ENCODE peak calls at places on chromosomes 13 and 19, in eight cellular contexts. E, L, O, A, P, H, M and Q are unnamed samples.

GRCh38 chr19:43651758-43652545 is 12.3 kb upstream of the CADM4 start:
- DNase-seq in A (peak; percentile 71), L (peak; percentile 46), O (peak; percentile 72), P (peak; percentile 58), H (peak; percentile 79), M (peak; percentile 71), E (peak; percentile 1), Q (peak; percentile 79)

GRCh38 chr13:103523853-103524252 is 457.6 kb upstream of the SLC10A2 start:
- DNase-seq in P (no peak), A (no peak), H (no peak), E (no peak), M (no peak), O (no peak), L (no peak), Q (no peak)

GRCh38 chr13:93477238-93477637 is 250.6 kb downstream of the GPC6 start:
- DNase-seq in E (peak; percentile 33), M (no peak), L (no peak), A (no peak), H (no peak), P (peak; percentile 40), O (no peak), Q (no peak)

GRCh38 chr19:55172741-55173140 is 6.3 kb upstream of the DNAAF3 start:
- DNase-seq in L (no peak), P (peak; percentile 57), H (no peak), E (no peak), M (no peak), A (no peak), O (peak; percentile 70), Q (no peak)

GRCh38 chr19:1236566-1236965 is 1.2 kb downstream of the CBARP start:
- DNase-seq in P (no peak), H (no peak), L (no peak), M (no peak), E (no peak), A (no peak), O (no peak), Q (no peak)

GRCh38 chr13:99968521-99969367 is 2.8 kb downstream of the ZIC5 start:
- DNase-seq in O (no peak), L (no peak), P (no peak), E (no peak), M (no peak), A (peak; percentile 58), H (no peak), Q (no peak)

GRCh38 chr13:63299995-63300394 is 1884.3 kb upstream of the PCDH20 start:
- DNase-seq in E (no peak), O (no peak), M (no peak), A (no peak), L (no peak), H (no peak), P (no peak), Q (no peak)

GRCh38 chr13:55572408-55572807 is 1568.3 kb upstream of the PRR20A start:
- DNase-seq in E (no peak), A (no peak), H (no peak), L (no peak), O (no peak), M (no peak), P (no peak), Q (no peak)

GRCh38 chr19:44626067-44626624 is 12.8 kb downstream of the IGSF23 start:
- DNase-seq in O (peak; percentile 94), A (no peak), L (no peak), P (peak; percentile 98), M (peak; percentile 64), E (peak; percentile 95), H (no peak), Q (no peak)

GRCh38 chr13:113129921-113130750 is 7.5 kb downstream of the F10 start:
- DNase-seq in E (no peak), H (no peak), A (no peak), O (no peak), M (peak; percentile 46), P (no peak), L (peak; percentile 7), Q (no peak)

GRCh38 chr13:106083620-106084350 is 451.7 kb downstream of the EFNB2 start:
- DNase-seq in E (no peak), H (no peak), A (peak; percentile 31), M (no peak), L (no peak), P (peak; percentile 40), O (peak; percentile 79), Q (peak; percentile 34)

GRCh38 chr13:106522898-106523525 is 12.4 kb downstream of the EFNB2 start:
- DNase-seq in H (no peak), O (peak; percentile 36), L (no peak), P (no peak), M (no peak), A (no peak), E (no peak), Q (no peak)

GRCh38 chr13:50936681-50937080 is 27.1 kb downstream of the RNASEH2B start:
- DNase-seq in M (no peak), A (no peak), H (no peak), P (peak; percentile 42), E (no peak), L (no peak), O (no peak), Q (no peak)

GRCh38 chr13:44523176-44524017 is 52.7 kb downstream of the TSC22D1 start:
- DNase-seq in E (peak; percentile 26), L (no peak), O (peak; percentile 91), P (peak; percentile 60), A (no peak), M (no peak), H (no peak), Q (peak; percentile 16)

GRCh38 chr13:80029170-80029569 is 311.8 kb downstream of the SPRY2 start:
- DNase-seq in M (no peak), A (no peak), L (no peak), O (no peak), E (no peak), H (no peak), P (no peak), Q (no peak)

GRCh38 chr13:113410472-113411201 is 42.7 kb downstream of the ADPRHL1 start:
- DNase-seq in P (peak; percentile 78), O (peak; percentile 13), A (no peak), E (no peak), H (no peak), L (no peak), M (no peak), Q (no peak)

GRCh38 chr13:68927387-68928026 is 1180.1 kb upstream of the ATXN8OS start:
- DNase-seq in O (peak; percentile 60), E (no peak), L (no peak), P (no peak), A (peak; percentile 44), H (no peak), M (no peak), Q (peak; percentile 5)

GRCh38 chr19:35037716-35038622 is 3.6 kb upstream of the HPN start:
- DNase-seq in L (no peak), M (no peak), E (no peak), O (no peak), P (peak; percentile 56), A (no peak), H (no peak), Q (peak; percentile 66)

GRCh38 chr13:97967948-97968347 is 14.5 kb downstream of the IPO5 start:
- DNase-seq in O (no peak), L (no peak), M (no peak), P (no peak), E (no peak), H (no peak), A (no peak), Q (no peak)

GRCh38 chr19:42270346-42271044 is 1.4 kb downstream of the CIC start:
- DNase-seq in L (no peak), A (no peak), H (peak; percentile 37), M (no peak), P (peak; percentile 91), E (no peak), O (peak; percentile 95), Q (peak; percentile 84)

GRCh38 chr13:35822666-35823065 is 308.5 kb downstream of the DCLK1 start:
- DNase-seq in M (no peak), P (no peak), O (no peak), H (no peak), L (no peak), E (no peak), A (no peak), Q (no peak)

GRCh38 chr13:35824825-35825224 is 306.4 kb downstream of the DCLK1 start:
- DNase-seq in L (no peak), O (no peak), M (no peak), A (no peak), H (no peak), E (no peak), P (no peak), Q (no peak)

GRCh38 chr13:35824395-35824794 is 306.8 kb downstream of the DCLK1 start:
- DNase-seq in P (no peak), M (no peak), L (no peak), E (no peak), H (no peak), A (no peak), O (no peak), Q (no peak)

GRCh38 chr13:35830850-35831450 is 300.2 kb downstream of the DCLK1 start:
- DNase-seq in M (no peak), A (no peak), H (no peak), O (no peak), P (no peak), L (no peak), E (no peak), Q (no peak)

GRCh38 chr13:35826626-35827254 is 304.4 kb downstream of the DCLK1 start:
- DNase-seq in A (no peak), O (no peak), L (no peak), E (no peak), M (no peak), H (peak; percentile 8), P (no peak), Q (peak; percentile 3)
- TF ChIP-seq CTCF in A (no peak), O (peak; percentile 43), L (peak; percentile 28), E (peak; percentile 34), M (no peak), H (peak; percentile 72), P (no peak), Q (peak; percentile 33)

GRCh38 chr19:50414850-50415660 is 3.7 kb upstream of the SPIB start:
- DNase-seq in L (peak; percentile 88), O (peak; percentile 64), M (no peak), A (peak; percentile 89), P (peak; percentile 48), H (peak; percentile 89), E (no peak), Q (peak; percentile 93)
- TF ChIP-seq CTCF in L (peak; percentile 95), O (peak; percentile 74), M (peak; percentile 60), A (peak; percentile 80), P (peak; percentile 70), H (peak; percentile 90), E (peak; percentile 86), Q (peak; percentile 96)

GRCh38 chr19:40570313-40571004 is 6.2 kb upstream of the SHKBP1 start:
- DNase-seq in L (peak; percentile 92), H (peak; percentile 100), E (peak; percentile 97), M (peak; percentile 98), P (peak; percentile 99), A (peak; percentile 98), O (peak; percentile 100), Q (peak; percentile 100)
- TF ChIP-seq CTCF in L (no peak), H (no peak), E (peak; percentile 66), M (no peak), P (peak; percentile 56), A (peak; percentile 42), O (no peak), Q (no peak)

DNA sequence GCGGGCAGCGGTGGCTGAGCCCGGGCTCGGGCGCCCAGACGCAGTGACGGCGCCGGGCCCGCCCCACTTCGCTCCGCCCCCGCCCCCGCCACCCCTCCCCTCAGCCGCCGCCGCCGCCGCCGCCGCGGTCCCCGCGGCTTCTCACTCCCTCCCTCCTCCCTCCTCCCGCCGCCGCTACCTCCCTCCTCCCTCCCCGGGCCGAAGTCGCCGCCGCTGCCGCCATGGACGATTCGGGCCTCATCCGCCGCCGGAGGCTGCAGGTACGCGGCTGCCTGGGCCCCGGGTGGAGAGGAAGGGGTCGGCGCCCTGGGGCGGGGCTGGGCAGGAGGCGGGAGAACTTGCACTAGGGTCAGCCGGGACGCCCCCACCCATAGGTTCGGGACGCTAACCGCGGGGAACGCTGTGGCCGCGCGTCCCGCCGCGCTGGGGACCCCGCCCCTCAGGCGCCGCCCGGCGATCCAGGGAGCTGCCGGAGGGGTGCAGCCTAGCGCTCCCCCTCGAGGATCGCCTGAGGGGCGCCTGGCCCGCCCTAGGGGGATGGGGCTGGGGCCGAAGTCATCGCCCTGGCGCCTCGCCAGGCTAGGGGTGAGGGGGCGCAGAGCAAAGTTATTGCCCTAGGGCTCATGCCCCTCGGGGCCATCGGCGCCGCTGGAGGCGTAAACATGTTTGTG is 497 bp downstream of the RTBDN start:
- DNase-seq in H (peak; percentile 58), A (no peak), P (no peak), O (peak; percentile 36), M (no peak), E (no peak), L (peak; percentile 23), Q (peak; percentile 28)
- TF ChIP-seq CTCF in H (peak; percentile 36), A (no peak), P (no peak), O (no peak), M (no peak), E (no peak), L (no peak), Q (no peak)